ENCODE peak calls at places on chromosomes 2 and 18, in nine cellular contexts. V, T, U, G, P, C, Y, E and Z are unnamed samples.

GRCh38 chr2:105179469-105180372 is 61.8 kb upstream of the GPR45 start:
- DNase-seq in V (no peak), T (peak; percentile 20), U (peak; percentile 68), G (peak; percentile 63), P (no peak), C (peak; percentile 29), Y (peak; percentile 54), E (no peak), Z (peak; percentile 56)

GRCh38 chr2:241617431-241618154 is 19.4 kb downstream of the THAP4 start:
- DNase-seq in V (no peak), T (no peak), U (peak; percentile 91), G (no peak), P (peak; percentile 11), C (peak; percentile 85), Y (peak; percentile 61), E (peak; percentile 71), Z (no peak)

GRCh38 chr2:212905640-212906201 is 245.7 kb downstream of the IKZF2 start:
- DNase-seq in V (no peak), T (no peak), U (peak; percentile 11), G (peak; percentile 95), P (no peak), C (no peak), Y (no peak), E (no peak), Z (no peak)

GRCh38 chr2:86068098-86069047 is 37.3 kb downstream of the POLR1A start:
- DNase-seq in V (no peak), T (no peak), U (no peak), G (no peak), P (peak; percentile 40), C (no peak), Y (no peak), E (peak; percentile 90), Z (peak; percentile 86)

GRCh38 chr2:233406865-233407264 is 52.6 kb downstream of the DGKD start:
- DNase-seq in V (no peak), T (no peak), U (no peak), G (no peak), P (no peak), C (no peak), Y (no peak), E (no peak), Z (no peak)

GRCh38 chr18:57469884-57470283 is 34.7 kb downstream of the ONECUT2 start:
- DNase-seq in V (no peak), T (no peak), U (no peak), G (no peak), P (no peak), C (no peak), Y (no peak), E (no peak), Z (no peak)

GRCh38 chr18:43277164-43277600 is at the start of gene SYT4:
- DNase-seq in V (no peak), T (peak; percentile 36), U (peak; percentile 93), G (peak; percentile 42), P (no peak), C (no peak), Y (no peak), E (no peak), Z (no peak)

GRCh38 chr18:10299686-10300085 is 154.7 kb upstream of the APCDD1 start:
- DNase-seq in V (no peak), T (no peak), U (no peak), G (no peak), P (no peak), C (no peak), Y (no peak), E (no peak), Z (no peak)

GRCh38 chr2:54850171-54851122 is 127.0 kb downstream of the EML6 start:
- DNase-seq in V (no peak), T (no peak), U (no peak), G (peak; percentile 16), P (no peak), C (no peak), Y (no peak), E (no peak), Z (no peak)

GRCh38 chr2:54839526-54840255 is 116.2 kb downstream of the EML6 start:
- DNase-seq in V (no peak), T (no peak), U (no peak), G (no peak), P (no peak), C (no peak), Y (no peak), E (no peak), Z (peak; percentile 15)

GRCh38 chr2:54845094-54845493 is 121.6 kb downstream of the EML6 start:
- DNase-seq in V (no peak), T (no peak), U (no peak), G (no peak), P (no peak), C (no peak), Y (no peak), E (no peak), Z (no peak)

GRCh38 chr2:54840559-54840958 is 117.1 kb downstream of the EML6 start:
- DNase-seq in V (no peak), T (no peak), U (no peak), G (no peak), P (no peak), C (no peak), Y (no peak), E (no peak), Z (no peak)

DNA sequence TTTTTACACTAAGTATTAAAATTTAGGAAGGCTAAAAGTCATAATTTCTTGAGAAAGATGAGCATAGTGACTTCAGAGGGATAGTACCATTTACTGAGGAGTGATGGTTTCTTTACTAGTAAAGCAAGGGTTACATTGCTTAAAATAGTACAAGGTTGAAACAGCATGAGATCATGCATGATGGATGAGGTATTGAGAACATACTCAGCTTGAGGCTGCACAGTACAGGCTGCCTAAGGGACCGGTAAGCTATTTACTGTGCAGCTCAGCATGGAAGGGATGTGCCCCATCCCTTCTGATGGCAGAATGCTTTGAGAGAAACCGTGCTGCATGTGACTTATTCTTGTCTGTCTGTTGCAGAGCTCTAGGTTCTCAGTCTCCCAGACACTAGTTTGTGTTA is 122.1 kb downstream of the EML6 start:
- DNase-seq in V (no peak), T (no peak), U (no peak), G (no peak), P (no peak), C (no peak), Y (no peak), E (no peak), Z (no peak)
- H3K36me3 ChIP-seq in V (no peaks in the 10 kb centered on the region), T (no peaks in the 10 kb centered on the region), U (no peaks in the 10 kb centered on the region), G (no peaks in the 10 kb centered on the region), P (no peaks in the 10 kb centered on the region), C (no peaks in the 10 kb centered on the region), Y (no peaks in the 10 kb centered on the region), E (no peaks in the 10 kb centered on the region), Z (no peaks in the 10 kb centered on the region)

DNA sequence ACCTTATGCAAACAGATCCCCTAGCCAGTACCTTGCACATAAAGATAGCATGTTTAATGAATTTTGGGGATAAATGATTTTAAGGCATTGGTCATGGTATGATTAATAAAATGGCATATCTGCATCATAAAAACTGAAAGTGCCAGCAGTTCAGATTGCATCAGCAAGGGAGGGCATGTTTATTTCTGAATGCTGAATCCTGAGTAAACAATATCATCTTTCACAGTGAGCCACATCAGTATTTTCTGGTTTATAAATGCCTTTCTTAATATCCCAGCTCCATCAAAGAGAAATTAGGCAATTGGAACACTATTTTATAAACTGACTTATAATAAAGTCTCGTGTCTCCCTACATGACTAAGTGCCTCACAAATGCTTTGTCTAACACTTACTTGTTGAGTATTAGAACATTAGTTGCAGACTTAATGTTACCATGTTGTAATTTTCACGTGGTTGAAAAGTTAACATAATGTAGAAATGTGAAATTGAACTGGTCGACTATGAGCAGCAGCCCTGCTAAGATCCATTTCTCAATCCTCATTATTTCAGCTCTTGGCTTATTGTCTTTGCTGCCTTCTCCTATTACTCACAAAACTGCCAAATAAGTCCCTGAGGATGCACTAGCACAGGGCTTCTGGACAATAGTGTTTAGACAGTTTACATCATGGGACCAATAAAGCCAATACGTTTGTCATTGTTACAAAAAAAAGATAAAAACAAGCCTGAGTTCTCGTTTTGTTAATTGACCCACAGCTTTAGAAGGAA is 48.0 kb downstream of the LANCL1 start:
- DNase-seq in V (no peak), T (no peak), U (no peak), G (no peak), P (no peak), C (no peak), Y (no peak), E (no peak), Z (no peak)
- H3K27ac ChIP-seq in V (no peak overlapping the region), T (no peak overlapping the region), U (no peak overlapping the region), G (no peak overlapping the region), P (no peak overlapping the region), C (no peak overlapping the region), Y (no peak overlapping the region), E (peak overlapping the region; percentile 68), Z (no peak overlapping the region)

DNA sequence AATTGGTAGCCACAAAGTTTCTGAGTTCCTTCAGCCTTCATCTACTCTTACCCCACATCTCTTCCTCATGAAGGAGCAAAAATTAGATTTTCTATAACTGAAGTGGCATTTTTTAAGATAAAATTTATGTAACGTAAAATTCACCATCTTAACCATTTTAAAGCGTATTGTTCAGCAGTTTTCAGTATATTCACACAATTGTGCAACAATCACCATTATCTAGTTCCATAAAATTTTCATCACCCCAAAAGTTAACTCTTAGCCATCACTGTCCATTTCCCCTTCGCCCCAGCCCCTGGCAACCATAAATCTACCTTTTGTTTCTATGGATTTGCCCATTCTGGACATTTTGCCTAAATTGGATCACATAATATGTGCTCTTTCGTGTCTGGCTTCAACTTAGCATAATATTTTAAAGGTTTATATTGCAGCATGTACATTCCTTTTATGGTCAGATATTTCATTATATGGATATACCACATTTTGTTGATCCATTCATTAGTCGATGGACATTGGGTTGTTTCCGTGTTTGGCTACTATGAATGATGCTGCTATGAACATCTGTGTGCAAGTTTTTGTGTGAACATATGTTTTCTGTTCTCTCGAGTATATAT is 44.6 kb downstream of the ATIC start:
- DNase-seq in V (no peak), T (no peak), U (no peak), G (peak; percentile 41), P (no peak), C (no peak), Y (no peak), E (no peak), Z (no peak)
- H3K36me3 ChIP-seq in V (peaks cover 19% of the 10 kb centered on the region), T (no peaks in the 10 kb centered on the region), U (peaks cover 11% of the 10 kb centered on the region), G (peaks cover 11% of the 10 kb centered on the region), P (no peaks in the 10 kb centered on the region), C (no peaks in the 10 kb centered on the region), Y (peaks cover 15% of the 10 kb centered on the region), E (no peaks in the 10 kb centered on the region), Z (peaks cover 4% of the 10 kb centered on the region)

DNA sequence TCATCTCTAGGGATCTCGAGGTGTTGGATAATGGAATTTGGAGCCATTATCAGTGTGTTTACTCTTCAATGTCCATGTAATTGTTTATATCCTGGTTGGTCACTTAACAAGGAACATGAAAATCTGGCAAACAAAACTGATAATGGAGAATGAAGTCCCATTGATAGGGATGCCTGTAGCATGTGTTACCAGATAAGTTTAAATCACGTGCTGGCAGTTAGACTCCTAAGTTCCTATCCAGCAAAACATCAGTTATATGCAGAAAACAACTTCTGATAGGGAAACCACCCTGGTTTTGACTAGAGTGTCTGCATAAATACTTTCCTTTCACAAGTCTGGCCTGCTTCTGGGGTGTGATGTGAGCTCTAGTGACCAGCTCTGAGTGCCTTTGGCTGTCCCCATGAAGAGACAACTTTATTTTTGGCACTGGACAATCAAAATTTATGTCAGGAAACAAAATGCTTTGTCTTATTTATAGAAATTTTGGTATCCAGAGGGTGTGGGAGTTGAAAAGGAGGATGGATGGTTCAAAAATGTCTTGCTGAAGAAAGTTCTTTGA is 82.0 kb downstream of the FHOD3 start:
- DNase-seq in V (no peak), T (no peak), U (no peak), G (no peak), P (no peak), C (no peak), Y (no peak), E (no peak), Z (no peak)
- H3K27ac ChIP-seq in V (no peak overlapping the region), T (no peak overlapping the region), U (no peak overlapping the region), G (no peak overlapping the region), P (no peak overlapping the region), C (peak overlapping the region; percentile 55), Y (no peak overlapping the region), E (no peak overlapping the region), Z (no peak overlapping the region)